ENCODE peak calls at places on chromosomes 11 and 22, in six cellular contexts. One of them, this sample, is unnamed.

GRCh38 chr11:113404859-113405430 is 17.4 kb downstream of the ANKK1 start:
- DNase-seq in NCI-H1436: no peak
- DNase-seq in Calu3: no peak
- DNase-seq in NCI-H1105: no peak
- DNase-seq in stimulated activated CD4-positive, alpha-beta T cell treated with anti-CD3 and anti-CD28 coated beads, Interleukin-12 subunit alpha, Interleukin-12 subunit beta, amount 100 ng/mL, for 4 hours: no peak
- DNase-seq in EH: no peak
- DNase-seq in this sample: no peak

GRCh38 chr22:36465232-36466021 is 16.0 kb downstream of the TXN2 start:
- DNase-seq in NCI-H1436: no peak
- DNase-seq in Calu3: peak
- DNase-seq in NCI-H1105: no peak
- DNase-seq in stimulated activated CD4-positive, alpha-beta T cell treated with anti-CD3 and anti-CD28 coated beads, Interleukin-12 subunit alpha, Interleukin-12 subunit beta, amount 100 ng/mL, for 4 hours: no peak
- DNase-seq in EH: peak
- DNase-seq in this sample: no peak

GRCh38 chr11:77095551-77096490 is 6.8 kb upstream of the OMP start:
- DNase-seq in NCI-H1436: no peak
- DNase-seq in Calu3: no peak
- DNase-seq in NCI-H1105: no peak
- DNase-seq in stimulated activated CD4-positive, alpha-beta T cell treated with anti-CD3 and anti-CD28 coated beads, Interleukin-12 subunit alpha, Interleukin-12 subunit beta, amount 100 ng/mL, for 4 hours: no peak
- DNase-seq in EH: no peak
- DNase-seq in this sample: peak

GRCh38 chr22:31121403-31121802 is 1.4 kb upstream of the INPP5J start:
- DNase-seq in NCI-H1436: no peak
- DNase-seq in Calu3: no peak
- DNase-seq in NCI-H1105: no peak
- DNase-seq in stimulated activated CD4-positive, alpha-beta T cell treated with anti-CD3 and anti-CD28 coated beads, Interleukin-12 subunit alpha, Interleukin-12 subunit beta, amount 100 ng/mL, for 4 hours: no peak
- DNase-seq in EH: no peak
- DNase-seq in this sample: no peak

GRCh38 chr11:130217133-130217631 is 57.6 kb downstream of the ST14 start:
- DNase-seq in NCI-H1436: no peak
- DNase-seq in Calu3: no peak
- DNase-seq in NCI-H1105: no peak
- DNase-seq in stimulated activated CD4-positive, alpha-beta T cell treated with anti-CD3 and anti-CD28 coated beads, Interleukin-12 subunit alpha, Interleukin-12 subunit beta, amount 100 ng/mL, for 4 hours: no peak
- DNase-seq in EH: no peak
- DNase-seq in this sample: no peak

GRCh38 chr22:40603088-40603605 is 33.4 kb downstream of the MRTFA start:
- DNase-seq in NCI-H1436: no peak
- DNase-seq in Calu3: no peak
- DNase-seq in NCI-H1105: no peak
- DNase-seq in stimulated activated CD4-positive, alpha-beta T cell treated with anti-CD3 and anti-CD28 coated beads, Interleukin-12 subunit alpha, Interleukin-12 subunit beta, amount 100 ng/mL, for 4 hours: no peak
- DNase-seq in EH: peak
- DNase-seq in this sample: no peak

GRCh38 chr22:33812578-33812977 is 107.7 kb downstream of the LARGE1 start:
- DNase-seq in NCI-H1436: no peak
- DNase-seq in Calu3: no peak
- DNase-seq in NCI-H1105: no peak
- DNase-seq in stimulated activated CD4-positive, alpha-beta T cell treated with anti-CD3 and anti-CD28 coated beads, Interleukin-12 subunit alpha, Interleukin-12 subunit beta, amount 100 ng/mL, for 4 hours: no peak
- DNase-seq in EH: no peak
- DNase-seq in this sample: no peak

GRCh38 chr11:11043676-11044075 is 185.8 kb upstream of the ZBED5 start:
- DNase-seq in NCI-H1436: no peak
- DNase-seq in Calu3: no peak
- DNase-seq in NCI-H1105: no peak
- DNase-seq in stimulated activated CD4-positive, alpha-beta T cell treated with anti-CD3 and anti-CD28 coated beads, Interleukin-12 subunit alpha, Interleukin-12 subunit beta, amount 100 ng/mL, for 4 hours: no peak
- DNase-seq in EH: no peak
- DNase-seq in this sample: no peak

GRCh38 chr22:50536231-50536630 is 6.4 kb upstream of the TYMP start:
- DNase-seq in NCI-H1436: no peak
- DNase-seq in Calu3: no peak
- DNase-seq in NCI-H1105: no peak
- DNase-seq in stimulated activated CD4-positive, alpha-beta T cell treated with anti-CD3 and anti-CD28 coated beads, Interleukin-12 subunit alpha, Interleukin-12 subunit beta, amount 100 ng/mL, for 4 hours: no peak
- DNase-seq in EH: no peak
- DNase-seq in this sample: no peak

GRCh38 chr11:69866648-69867047 is 47.4 kb upstream of the FGF3 start:
- DNase-seq in NCI-H1436: no peak
- DNase-seq in Calu3: no peak
- DNase-seq in NCI-H1105: no peak
- DNase-seq in stimulated activated CD4-positive, alpha-beta T cell treated with anti-CD3 and anti-CD28 coated beads, Interleukin-12 subunit alpha, Interleukin-12 subunit beta, amount 100 ng/mL, for 4 hours: no peak
- DNase-seq in EH: no peak
- DNase-seq in this sample: no peak

GRCh38 chr11:1702506-1702905 is 5.5 kb downstream of the KRTAP5-6 start:
- DNase-seq in NCI-H1436: no peak
- DNase-seq in Calu3: no peak
- DNase-seq in NCI-H1105: no peak
- DNase-seq in stimulated activated CD4-positive, alpha-beta T cell treated with anti-CD3 and anti-CD28 coated beads, Interleukin-12 subunit alpha, Interleukin-12 subunit beta, amount 100 ng/mL, for 4 hours: no peak
- DNase-seq in EH: no peak
- DNase-seq in this sample: no peak

GRCh38 chr11:132632641-132633124 is 899.6 kb downstream of the OPCML start:
- DNase-seq in NCI-H1436: no peak
- DNase-seq in Calu3: no peak
- DNase-seq in NCI-H1105: peak
- DNase-seq in stimulated activated CD4-positive, alpha-beta T cell treated with anti-CD3 and anti-CD28 coated beads, Interleukin-12 subunit alpha, Interleukin-12 subunit beta, amount 100 ng/mL, for 4 hours: no peak
- DNase-seq in EH: peak
- DNase-seq in this sample: no peak

GRCh38 chr22:43148581-43148980 is 2.8 kb upstream of the TSPO start:
- DNase-seq in NCI-H1436: no peak
- DNase-seq in Calu3: no peak
- DNase-seq in NCI-H1105: no peak
- DNase-seq in stimulated activated CD4-positive, alpha-beta T cell treated with anti-CD3 and anti-CD28 coated beads, Interleukin-12 subunit alpha, Interleukin-12 subunit beta, amount 100 ng/mL, for 4 hours: no peak
- DNase-seq in EH: peak
- DNase-seq in this sample: no peak

GRCh38 chr22:36113121-36113520 is 47.4 kb downstream of the APOL3 start:
- DNase-seq in NCI-H1436: no peak
- DNase-seq in Calu3: no peak
- DNase-seq in NCI-H1105: no peak
- DNase-seq in stimulated activated CD4-positive, alpha-beta T cell treated with anti-CD3 and anti-CD28 coated beads, Interleukin-12 subunit alpha, Interleukin-12 subunit beta, amount 100 ng/mL, for 4 hours: no peak
- DNase-seq in EH: no peak
- DNase-seq in this sample: no peak

GRCh38 chr11:9210922-9211320 is 54.2 kb downstream of the DENND5A start:
- DNase-seq in NCI-H1436: no peak
- DNase-seq in Calu3: no peak
- DNase-seq in NCI-H1105: no peak
- DNase-seq in stimulated activated CD4-positive, alpha-beta T cell treated with anti-CD3 and anti-CD28 coated beads, Interleukin-12 subunit alpha, Interleukin-12 subunit beta, amount 100 ng/mL, for 4 hours: no peak
- DNase-seq in EH: peak
- DNase-seq in this sample: no peak

GRCh38 chr11:46315783-46316563 is 31.3 kb upstream of the DGKZ start:
- DNase-seq in NCI-H1436: no peak
- DNase-seq in Calu3: peak
- DNase-seq in NCI-H1105: peak
- DNase-seq in stimulated activated CD4-positive, alpha-beta T cell treated with anti-CD3 and anti-CD28 coated beads, Interleukin-12 subunit alpha, Interleukin-12 subunit beta, amount 100 ng/mL, for 4 hours: no peak
- DNase-seq in EH: no peak
- DNase-seq in this sample: no peak

GRCh38 chr11:120236169-120237107 is 3.5 kb upstream of the POU2F3 start:
- DNase-seq in NCI-H1436: no peak
- DNase-seq in Calu3: no peak
- DNase-seq in NCI-H1105: no peak
- DNase-seq in stimulated activated CD4-positive, alpha-beta T cell treated with anti-CD3 and anti-CD28 coated beads, Interleukin-12 subunit alpha, Interleukin-12 subunit beta, amount 100 ng/mL, for 4 hours: no peak
- DNase-seq in EH: peak
- DNase-seq in this sample: no peak

GRCh38 chr11:12167098-12167999 is 57.0 kb downstream of the MICAL2 start:
- DNase-seq in NCI-H1436: no peak
- DNase-seq in Calu3: peak
- DNase-seq in NCI-H1105: no peak
- DNase-seq in stimulated activated CD4-positive, alpha-beta T cell treated with anti-CD3 and anti-CD28 coated beads, Interleukin-12 subunit alpha, Interleukin-12 subunit beta, amount 100 ng/mL, for 4 hours: no peak
- DNase-seq in EH: peak
- DNase-seq in this sample: no peak

GRCh38 chr22:48492371-48493320 is 1335.0 kb downstream of the BRD1 start:
- DNase-seq in NCI-H1436: peak
- DNase-seq in Calu3: peak
- DNase-seq in NCI-H1105: peak
- DNase-seq in stimulated activated CD4-positive, alpha-beta T cell treated with anti-CD3 and anti-CD28 coated beads, Interleukin-12 subunit alpha, Interleukin-12 subunit beta, amount 100 ng/mL, for 4 hours: no peak
- DNase-seq in EH: peak
- DNase-seq in this sample: peak

GRCh38 chr11:133047036-133047800 is 485.1 kb downstream of the OPCML start:
- DNase-seq in NCI-H1436: no peak
- DNase-seq in Calu3: no peak
- DNase-seq in NCI-H1105: no peak
- DNase-seq in stimulated activated CD4-positive, alpha-beta T cell treated with anti-CD3 and anti-CD28 coated beads, Interleukin-12 subunit alpha, Interleukin-12 subunit beta, amount 100 ng/mL, for 4 hours: no peak
- DNase-seq in EH: peak
- DNase-seq in this sample: no peak

GRCh38 chr11:25225078-25225477 is 728.2 kb downstream of the LUZP2 start:
- DNase-seq in NCI-H1436: no peak
- DNase-seq in Calu3: no peak
- DNase-seq in NCI-H1105: no peak
- DNase-seq in stimulated activated CD4-positive, alpha-beta T cell treated with anti-CD3 and anti-CD28 coated beads, Interleukin-12 subunit alpha, Interleukin-12 subunit beta, amount 100 ng/mL, for 4 hours: no peak
- DNase-seq in EH: no peak
- DNase-seq in this sample: no peak

GRCh38 chr11:2890466-2891241 is 5.1 kb upstream of the CDKN1C start:
- DNase-seq in NCI-H1436: peak
- DNase-seq in Calu3: peak
- DNase-seq in NCI-H1105: no peak
- DNase-seq in stimulated activated CD4-positive, alpha-beta T cell treated with anti-CD3 and anti-CD28 coated beads, Interleukin-12 subunit alpha, Interleukin-12 subunit beta, amount 100 ng/mL, for 4 hours: no peak
- DNase-seq in EH: peak
- DNase-seq in this sample: no peak

GRCh38 chr11:18754308-18754707 is 28.3 kb upstream of the IGSF22 start:
- DNase-seq in NCI-H1436: no peak
- DNase-seq in Calu3: peak
- DNase-seq in NCI-H1105: no peak
- DNase-seq in stimulated activated CD4-positive, alpha-beta T cell treated with anti-CD3 and anti-CD28 coated beads, Interleukin-12 subunit alpha, Interleukin-12 subunit beta, amount 100 ng/mL, for 4 hours: no peak
- DNase-seq in EH: no peak
- DNase-seq in this sample: no peak

GRCh38 chr11:41289408-41289807 is 170.0 kb downstream of the LRRC4C start:
- DNase-seq in NCI-H1436: no peak
- DNase-seq in Calu3: no peak
- DNase-seq in NCI-H1105: no peak
- DNase-seq in stimulated activated CD4-positive, alpha-beta T cell treated with anti-CD3 and anti-CD28 coated beads, Interleukin-12 subunit alpha, Interleukin-12 subunit beta, amount 100 ng/mL, for 4 hours: no peak
- DNase-seq in EH: no peak
- DNase-seq in this sample: no peak

GRCh38 chr11:17978553-17979287 is 34.1 kb downstream of the SERGEF start:
- DNase-seq in NCI-H1436: peak
- DNase-seq in Calu3: peak
- DNase-seq in NCI-H1105: peak
- DNase-seq in stimulated activated CD4-positive, alpha-beta T cell treated with anti-CD3 and anti-CD28 coated beads, Interleukin-12 subunit alpha, Interleukin-12 subunit beta, amount 100 ng/mL, for 4 hours: no peak
- DNase-seq in EH: peak
- DNase-seq in this sample: no peak

GRCh38 chr22:23124611-23125511 is 16.9 kb downstream of the RSPH14 start:
- DNase-seq in NCI-H1436: no peak
- DNase-seq in Calu3: no peak
- DNase-seq in NCI-H1105: no peak
- DNase-seq in stimulated activated CD4-positive, alpha-beta T cell treated with anti-CD3 and anti-CD28 coated beads, Interleukin-12 subunit alpha, Interleukin-12 subunit beta, amount 100 ng/mL, for 4 hours: no peak
- DNase-seq in EH: no peak
- DNase-seq in this sample: no peak

GRCh38 chr11:101336155-101336554 is 206.5 kb upstream of the PGR start:
- DNase-seq in NCI-H1436: no peak
- DNase-seq in Calu3: no peak
- DNase-seq in NCI-H1105: no peak
- DNase-seq in stimulated activated CD4-positive, alpha-beta T cell treated with anti-CD3 and anti-CD28 coated beads, Interleukin-12 subunit alpha, Interleukin-12 subunit beta, amount 100 ng/mL, for 4 hours: no peak
- DNase-seq in EH: no peak
- DNase-seq in this sample: no peak

GRCh38 chr11:102456381-102456780 is 3.8 kb upstream of the TMEM123 start:
- DNase-seq in NCI-H1436: no peak
- DNase-seq in Calu3: no peak
- DNase-seq in NCI-H1105: no peak
- DNase-seq in stimulated activated CD4-positive, alpha-beta T cell treated with anti-CD3 and anti-CD28 coated beads, Interleukin-12 subunit alpha, Interleukin-12 subunit beta, amount 100 ng/mL, for 4 hours: no peak
- DNase-seq in EH: no peak
- DNase-seq in this sample: no peak

GRCh38 chr11:7527029-7527428 is 13.2 kb downstream of the PPFIBP2 start:
- DNase-seq in NCI-H1436: no peak
- DNase-seq in Calu3: no peak
- DNase-seq in NCI-H1105: no peak
- DNase-seq in stimulated activated CD4-positive, alpha-beta T cell treated with anti-CD3 and anti-CD28 coated beads, Interleukin-12 subunit alpha, Interleukin-12 subunit beta, amount 100 ng/mL, for 4 hours: no peak
- DNase-seq in EH: no peak
- DNase-seq in this sample: no peak

GRCh38 chr11:108233277-108233945 is 10.5 kb downstream of the ATM start:
- DNase-seq in NCI-H1436: no peak
- DNase-seq in Calu3: no peak
- DNase-seq in NCI-H1105: no peak
- DNase-seq in stimulated activated CD4-positive, alpha-beta T cell treated with anti-CD3 and anti-CD28 coated beads, Interleukin-12 subunit alpha, Interleukin-12 subunit beta, amount 100 ng/mL, for 4 hours: no peak
- DNase-seq in EH: no peak
- DNase-seq in this sample: no peak

This sample was measured in chondrocyte.